ENCODE peak calls at places on chromosomes 12 and 14, in four cellular contexts. A is HepG2, M is K562, T is GM12878. L is an unnamed sample.

GRCh38 chr12:124456652-124457152 is 110.7 kb downstream of the NCOR2 start:
- DNase-seq in A (no peak), M (no peak), T (no peak), L (no peak)

GRCh38 chr12:63498239-63498638 is 170.1 kb downstream of the DPY19L2 start:
- DNase-seq in A (no peak), M (no peak), T (no peak), L (no peak)

GRCh38 chr12:62618948-62619347 is 152.3 kb downstream of the MON2 start:
- DNase-seq in A (no peak), M (no peak), T (no peak), L (no peak)

GRCh38 chr12:124919646-124920352 is 5.3 kb upstream of the UBC start:
- DNase-seq in A (no peak), M (peak), T (peak), L (no peak)

GRCh38 chr12:40959041-40959440 is 229.1 kb upstream of the PDZRN4 start:
- DNase-seq in A (no peak), M (no peak), T (no peak), L (no peak)

GRCh38 chr12:116346751-116347150 is 69.3 kb upstream of the MED13L start:
- DNase-seq in A (no peak), M (peak), T (no peak), L (no peak)

GRCh38 chr12:127594351-127594970 is 672.5 kb upstream of the TMEM132C start:
- DNase-seq in A (no peak), M (no peak), T (no peak), L (peak)

GRCh38 chr14:75542585-75543091 is 20.4 kb downstream of the BATF start:
- DNase-seq in A (no peak), M (peak), T (no peak), L (peak)

GRCh38 chr12:21221778-21222177 is 90.8 kb downstream of the SLCO1B1 start:
- DNase-seq in A (no peak), M (no peak), T (no peak), L (no peak)

GRCh38 chr12:2613674-2614073 is 181.1 kb upstream of the FKBP4 start:
- DNase-seq in A (no peak), M (no peak), T (peak), L (no peak)

GRCh38 chr12:119202544-119202943 is 23.8 kb downstream of the HSPB8 start:
- DNase-seq in A (no peak), M (no peak), T (no peak), L (no peak)

GRCh38 chr12:124497658-124498057 is 69.8 kb downstream of the NCOR2 start:
- DNase-seq in A (no peak), M (no peak), T (no peak), L (no peak)

GRCh38 chr14:77319416-77319815 is 1.3 kb downstream of the POMT2 start:
- DNase-seq in A (no peak), M (no peak), T (no peak), L (no peak)

GRCh38 chr14:36967892-36968555 is 204.4 kb downstream of the SLC25A21 start:
- DNase-seq in A (no peak), M (peak), T (no peak), L (no peak)

GRCh38 chr14:94396628-94397210 is 8.3 kb upstream of the SERPINA1 start:
- DNase-seq in A (no peak), M (no peak), T (no peak), L (no peak)

GRCh38 chr14:64705406-64706118 is 1.3 kb downstream of the PLEKHG3 start:
- DNase-seq in A (no peak), M (no peak), T (no peak), L (no peak)

GRCh38 chr14:75041613-75042012 is 9.7 kb downstream of the MLH3 start:
- DNase-seq in A (peak), M (no peak), T (no peak), L (no peak)

GRCh38 chr12:33795536-33795935 is 226.8 kb upstream of the ALG10 start:
- DNase-seq in A (no peak), M (no peak), T (no peak), L (no peak)

GRCh38 chr14:22723814-22724213 is 42.7 kb upstream of the OXA1L start:
- DNase-seq in A (no peak), M (no peak), T (no peak), L (no peak)

GRCh38 chr12:51183816-51184215 is 10.9 kb upstream of the TFCP2 start:
- DNase-seq in A (no peak), M (peak), T (no peak), L (peak)

GRCh38 chr12:18158774-18159557 is 69.0 kb upstream of the RERGL start:
- DNase-seq in A (peak), M (peak), T (no peak), L (peak)

GRCh38 chr12:124681779-124682391 is 114.5 kb upstream of the NCOR2 start:
- DNase-seq in A (peak), M (no peak), T (no peak), L (no peak)

GRCh38 chr12:45990468-45991288 is at the start of gene SCAF11:
- DNase-seq in A (peak), M (peak), T (peak), L (peak)

GRCh38 chr12:45989277-45989856 is 1.0 kb downstream of the SCAF11 start:
- DNase-seq in A (no peak), M (no peak), T (no peak), L (peak)

GRCh38 chr12:45987339-45987726 is 3.0 kb downstream of the SCAF11 start:
- DNase-seq in A (no peak), M (no peak), T (no peak), L (no peak)

GRCh38 chr12:45988259-45988658 is 2.1 kb downstream of the SCAF11 start:
- DNase-seq in A (no peak), M (no peak), T (no peak), L (no peak)

DNA sequence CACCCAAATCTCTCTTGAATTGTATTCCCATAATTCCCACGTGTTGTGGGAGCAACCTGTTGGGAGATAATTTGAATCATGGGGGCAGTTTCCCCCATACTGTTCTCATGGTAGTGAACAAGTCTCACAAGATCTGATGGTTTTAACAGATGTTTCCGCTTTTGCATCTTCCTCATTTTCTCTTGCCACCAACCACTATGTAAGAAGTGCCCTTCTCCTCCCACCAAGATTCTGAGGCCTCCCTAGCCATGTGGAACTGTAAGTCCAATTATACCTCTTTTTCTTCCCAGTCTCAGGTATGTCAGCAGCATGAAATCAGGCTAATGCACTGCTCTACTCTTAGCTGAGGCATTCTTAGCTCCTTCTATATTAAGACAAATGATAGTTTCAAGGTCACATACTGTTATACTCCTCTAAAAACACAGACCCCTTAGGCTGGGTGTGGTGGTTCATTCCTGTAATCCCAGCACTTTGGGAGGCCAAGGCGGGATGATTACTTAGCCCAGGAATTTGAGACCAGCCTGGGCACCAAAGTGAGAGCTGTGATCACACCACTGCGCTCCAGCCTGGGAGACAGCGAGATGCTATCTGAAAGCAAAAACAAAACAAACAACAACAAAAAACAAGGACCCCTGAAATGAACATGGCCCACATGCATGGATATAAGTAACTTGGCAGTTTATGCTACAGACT is 3.6 kb downstream of the SCAF11 start:
- DNase-seq in A (no peak), M (no peak), T (no peak), L (no peak)
- TF ChIP-seq EZH2 in A (no peak), M (no peak), T (no peak), L (no peak)

DNA sequence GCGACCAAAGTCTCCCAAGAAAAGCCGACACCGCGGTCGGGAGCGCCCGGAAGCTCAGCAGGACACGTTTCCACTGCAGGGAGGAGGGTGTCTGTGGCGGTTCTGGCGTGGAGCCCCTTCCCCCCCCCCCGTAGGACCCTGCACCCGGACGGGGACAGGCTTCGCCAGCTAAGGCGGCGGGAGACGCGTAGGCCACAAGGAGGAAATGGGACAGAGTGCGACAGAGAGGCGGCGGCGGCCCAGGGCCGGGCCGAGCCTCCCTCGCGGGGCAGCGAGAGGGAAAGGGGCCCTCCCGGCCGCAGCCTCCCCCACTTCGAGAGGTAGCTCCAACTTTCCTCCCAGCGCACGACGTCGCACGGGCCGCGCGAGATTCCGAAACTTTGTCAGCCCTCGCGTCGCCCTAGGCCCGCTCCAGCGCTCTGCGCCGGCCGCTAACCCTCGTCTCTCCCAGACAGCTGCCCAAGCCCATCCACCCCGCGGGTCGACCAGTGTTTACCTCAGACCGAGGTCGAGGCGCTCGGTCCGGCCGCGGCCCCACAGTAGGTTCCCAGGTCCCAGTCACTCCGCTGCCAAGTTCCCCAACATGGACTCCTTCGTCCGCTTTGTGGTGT is 412 bp downstream of the SCAF11 start:
- DNase-seq in A (peak), M (peak), T (no peak), L (peak)
- H2AFZ ChIP-seq in A (no peak), M (peak), T (peak), L (peak)

GRCh38 chr12:57907281-57907680 is 34.1 kb upstream of the ATP23 start:
- DNase-seq in A (no peak), M (no peak), T (no peak), L (no peak)
- TF ChIP-seq JUNB in A (no peak), M (no peak), T (no peak), L (no peak)

GRCh38 chr12:64824130-64824499 is 332 bp upstream of the TBC1D30 start:
- DNase-seq in A (no peak), M (no peak), T (no peak), L (peak)
- TF ChIP-seq EZH2 in A (no peak), M (no peak), T (no peak), L (peak)

DNA sequence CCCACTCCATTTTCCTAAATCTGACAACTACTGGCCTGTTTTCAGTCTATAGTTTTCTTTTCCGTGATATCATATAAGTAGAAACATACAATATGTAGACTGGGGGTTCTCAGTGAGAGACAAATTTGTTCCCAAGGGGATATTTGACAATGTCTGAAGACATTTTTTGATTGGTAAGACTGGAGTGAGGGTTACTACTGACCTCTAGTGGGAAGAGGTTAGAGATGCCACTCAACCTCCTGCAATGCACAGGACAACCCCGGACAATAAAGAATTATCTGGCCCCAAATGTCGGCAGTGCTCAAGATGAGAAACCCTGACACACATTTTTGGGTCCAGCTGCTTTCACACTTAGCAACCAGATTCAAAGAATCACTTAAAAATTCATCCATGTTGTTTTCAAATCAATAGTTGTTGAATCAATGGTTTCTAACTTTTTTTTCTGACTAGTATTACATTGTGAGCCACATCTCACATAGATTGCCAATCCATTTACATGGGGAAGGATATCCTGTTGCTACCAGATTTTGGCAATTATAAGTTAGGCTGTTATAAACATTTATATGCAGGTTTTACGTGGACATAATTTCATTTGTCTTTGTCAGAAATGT is 307.1 kb downstream of the RPL10L start:
- DNase-seq in A (peak), M (peak), T (peak), L (peak)
- H2AFZ ChIP-seq in A (no peak), M (no peak), T (no peak), L (no peak)

GRCh38 chr14:50943943-50944646 is at the start of gene PYGL:
- DNase-seq in A (peak), M (peak), T (no peak), L (peak)
- TF ChIP-seq JUNB in A (no peak), M (no peak), T (no peak), L (no peak)

GRCh38 chr12:99278899-99279298 is 368.7 kb upstream of the GARIN6 start:
- DNase-seq in A (no peak), M (no peak), T (no peak), L (no peak)
- TF ChIP-seq EZH2 in A (no peak), M (no peak), T (no peak), L (no peak)